ENCODE peak calls at places on chromosomes 12 and 14, in seven cellular contexts. C, G, D, U, E, R and Q are unnamed samples.

GRCh38 chr12:21823581-21823980 is 49.1 kb upstream of the KCNJ8 start:
- DNase-seq in U (peak; percentile 65), E (no peak), G (peak; percentile 67), D (peak; percentile 18), R (peak; percentile 87), C (no peak), Q (no peak)

GRCh38 chr12:116718578-116719454 is 19.1 kb downstream of the SPRING1 start:
- DNase-seq in U (no peak), C (peak; percentile 60), G (no peak), E (no peak), R (no peak), D (no peak), Q (no peak)

GRCh38 chr12:27456618-27457017 is 10.1 kb downstream of the SMCO2 start:
- DNase-seq in E (no peak), R (no peak), D (peak; percentile 9), U (no peak), G (no peak), C (no peak), Q (no peak)

GRCh38 chr12:123961585-123961984 is 11.0 kb downstream of the CCDC92 start:
- DNase-seq in R (no peak), C (no peak), E (peak; percentile 33), U (no peak), D (no peak), G (no peak), Q (no peak)

GRCh38 chr12:10753066-10753465 is 29.9 kb upstream of the YBX3 start:
- DNase-seq in U (no peak), G (no peak), E (no peak), C (peak; percentile 56), D (no peak), R (no peak), Q (no peak)

GRCh38 chr14:57390806-57391562 is 598 bp downstream of the NAA30 start:
- DNase-seq in C (peak; percentile 61), D (peak; percentile 64), R (peak; percentile 71), U (peak; percentile 32), E (peak; percentile 38), G (peak; percentile 76), Q (peak; percentile 62)

GRCh38 chr14:96567289-96567899 is 65.2 kb downstream of the PAPOLA start:
- DNase-seq in U (no peak), D (peak; percentile 55), G (no peak), C (peak; percentile 43), R (no peak), E (no peak), Q (no peak)

GRCh38 chr14:99982449-99983250 is 82.6 kb upstream of the EVL start:
- DNase-seq in D (peak; percentile 82), R (no peak), G (no peak), E (peak; percentile 53), C (peak; percentile 71), U (peak; percentile 53), Q (no peak)

GRCh38 chr12:83473408-83474095 is 786.8 kb downstream of the TMTC2 start:
- DNase-seq in U (no peak), R (no peak), C (no peak), E (no peak), G (no peak), D (no peak), Q (no peak)

GRCh38 chr12:53844989-53845836 is 93.4 kb upstream of the HOXC13 start:
- DNase-seq in E (no peak), G (no peak), D (peak; percentile 47), U (no peak), C (peak; percentile 97), R (no peak), Q (peak; percentile 91)

GRCh38 chr12:21666722-21667121 is 9.1 kb upstream of the LDHB start:
- DNase-seq in U (no peak), G (no peak), C (no peak), D (no peak), E (no peak), R (no peak), Q (no peak)

GRCh38 chr12:131116437-131117117 is 162.9 kb downstream of the ADGRD1 start:
- DNase-seq in C (peak; percentile 29), R (peak; percentile 33), D (peak; percentile 72), U (no peak), E (no peak), G (no peak), Q (no peak)

GRCh38 chr12:18684430-18684829 is 53.4 kb downstream of the PLCZ1 start:
- DNase-seq in G (no peak), E (no peak), C (no peak), R (no peak), D (no peak), U (no peak), Q (no peak)

GRCh38 chr12:94263011-94263786 is 114.8 kb downstream of the PLXNC1 start:
- DNase-seq in U (peak; percentile 43), D (peak; percentile 42), C (no peak), E (peak; percentile 33), G (peak; percentile 67), R (no peak), Q (no peak)

GRCh38 chr12:113065126-113066007 is 8.8 kb downstream of the DTX1 start:
- DNase-seq in R (no peak), G (peak; percentile 57), C (no peak), D (peak; percentile 85), U (no peak), E (no peak), Q (no peak)

GRCh38 chr12:111445311-111446043 is 39.8 kb downstream of the SH2B3 start:
- DNase-seq in R (no peak), C (no peak), D (no peak), G (peak; percentile 62), U (no peak), E (no peak), Q (no peak)

GRCh38 chr12:7144414-7145120 is 14.4 kb downstream of the CLSTN3 start:
- DNase-seq in D (peak; percentile 57), R (no peak), G (peak; percentile 34), U (no peak), E (no peak), C (peak; percentile 48), Q (no peak)

GRCh38 chr14:34038358-34039057 is 87.6 kb upstream of the EGLN3 start:
- DNase-seq in D (no peak), R (no peak), U (no peak), G (no peak), C (no peak), E (no peak), Q (no peak)

GRCh38 chr12:76628745-76629144 is 69.2 kb upstream of the OSBPL8 start:
- DNase-seq in U (no peak), E (no peak), D (no peak), C (no peak), R (no peak), G (no peak), Q (no peak)

GRCh38 chr12:116159175-116159574 is 118.3 kb downstream of the MED13L start:
- DNase-seq in C (no peak), U (no peak), G (no peak), R (no peak), E (no peak), D (no peak), Q (no peak)

GRCh38 chr14:57492859-57493258 is 798 bp downstream of the CCDC198 start:
- DNase-seq in E (no peak), C (peak; percentile 73), R (no peak), U (no peak), D (no peak), G (no peak), Q (no peak)

GRCh38 chr12:79521576-79521975 is 169.2 kb downstream of the PAWR start:
- DNase-seq in G (no peak), E (no peak), U (no peak), R (no peak), C (no peak), D (no peak), Q (no peak)

GRCh38 chr12:18217981-18218380 is 43.3 kb upstream of the PIK3C2G start:
- DNase-seq in D (no peak), R (no peak), U (no peak), G (no peak), E (no peak), C (peak; percentile 5), Q (no peak)

GRCh38 chr14:55031190-55031589 is 4.2 kb downstream of the SOCS4 start:
- DNase-seq in U (no peak), E (no peak), C (no peak), G (no peak), D (no peak), R (no peak), Q (no peak)

GRCh38 chr12:122085006-122085405 is 6.5 kb downstream of the MLXIP start:
- DNase-seq in R (no peak), G (no peak), D (no peak), U (no peak), C (no peak), E (no peak), Q (no peak)

DNA sequence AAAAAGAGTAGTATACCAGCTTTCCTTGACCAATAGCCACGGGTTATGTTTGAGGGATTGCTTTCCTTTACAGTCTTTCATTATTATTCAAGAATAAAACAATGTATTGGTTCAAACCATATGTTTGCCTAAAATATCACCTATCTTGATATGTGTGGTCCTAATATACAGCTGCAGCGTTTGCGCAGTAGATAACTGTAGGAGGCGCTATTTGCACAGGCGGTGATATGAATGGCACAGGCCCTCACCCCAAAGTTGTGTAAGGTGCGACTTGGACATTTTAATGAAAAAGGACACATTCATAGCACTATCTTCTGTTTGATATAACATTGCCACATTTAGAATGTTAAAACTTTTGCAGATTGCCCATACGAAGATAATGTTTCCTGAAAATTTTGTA is 298.4 kb downstream of the TRHDE start:
- DNase-seq in E (no peak), U (no peak), C (peak; percentile 30), G (no peak), D (peak; percentile 81), R (no peak), Q (no peak)
- TF ChIP-seq CTCF in E (no peak), U (no peak), C (peak; percentile 66), G (peak; percentile 39), D (peak; percentile 99), R (peak; percentile 34), Q (peak; percentile 17)

GRCh38 chr12:15892645-15893259 is 10.6 kb downstream of the STRAP start:
- DNase-seq in C (no peak), U (no peak), E (no peak), D (no peak), R (no peak), G (no peak), Q (no peak)
- H3K36me3 ChIP-seq in C (peaks cover 41% of the 10 kb centered on the region), U (no peaks in the 10 kb centered on the region), E (peaks cover 37% of the 10 kb centered on the region), D (peaks cover 49% of the 10 kb centered on the region), R (peaks cover 40% of the 10 kb centered on the region), G (peaks cover 72% of the 10 kb centered on the region), Q (peaks cover 50% of the 10 kb centered on the region)

DNA sequence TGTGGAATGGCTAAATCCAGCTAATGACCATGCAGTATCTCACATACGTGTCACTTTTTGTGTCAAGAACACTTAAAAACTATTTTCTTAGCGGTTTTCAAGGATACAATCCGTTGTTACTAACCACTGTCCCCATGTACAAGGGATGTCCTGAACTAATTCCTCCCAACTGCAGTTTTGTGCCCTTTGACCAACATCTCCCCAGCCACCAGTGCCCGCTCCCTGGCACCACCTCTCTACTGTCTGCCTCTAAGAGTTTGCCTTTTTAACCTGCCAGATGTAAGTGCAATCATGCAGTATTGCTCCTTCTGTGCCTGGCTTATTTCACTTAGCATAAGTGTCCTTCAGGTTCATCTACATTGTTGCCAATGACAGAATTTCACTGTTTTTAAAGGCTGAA is 315.7 kb downstream of the TMEM121 start:
- DNase-seq in G (no peak), C (no peak), E (no peak), U (no peak), R (no peak), D (no peak), Q (no peak)
- H3K27ac ChIP-seq in G (no peak overlapping the region), C (no peak overlapping the region), E (no peak overlapping the region), U (no peak overlapping the region), R (no peak overlapping the region), D (no peak overlapping the region), Q (no peak overlapping the region)

DNA sequence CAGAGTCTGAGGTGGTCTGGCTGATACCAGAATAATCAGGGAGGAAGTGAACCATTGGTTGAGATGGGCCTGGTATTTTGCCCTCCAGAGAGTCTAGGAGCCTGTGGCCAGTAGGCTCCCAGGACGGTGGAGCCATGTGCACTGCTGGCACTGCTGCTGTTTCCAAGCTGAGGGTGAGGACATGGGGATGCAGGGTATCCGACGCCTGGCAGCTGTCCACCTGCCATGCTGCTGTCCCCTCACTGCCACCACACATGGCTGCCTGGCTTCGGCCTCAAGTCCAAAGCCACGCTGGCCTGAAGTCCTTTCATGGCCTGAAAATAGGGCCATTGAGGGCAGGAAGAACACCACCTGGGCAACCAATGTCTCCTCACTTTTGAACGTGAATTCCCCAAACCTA is 8.6 kb downstream of the CACNA1C start:
- DNase-seq in U (no peak), G (no peak), D (no peak), E (no peak), R (no peak), C (no peak), Q (no peak)
- TF ChIP-seq CTCF in U (no peak), G (no peak), D (no peak), E (no peak), R (no peak), C (no peak), Q (no peak)